ENCODE peak calls at places on chromosomes 12 and 14, in nine cellular contexts. F, H, J, X, L, E, G, V and R are unnamed samples.

GRCh38 chr14:21087294-21088091 is 11.0 kb downstream of the ZNF219 start:
- DNase-seq in F (no peak), H (no peak), V (no peak), G (peak; percentile 95), J (peak; percentile 97), L (peak; percentile 84), X (peak; percentile 90), E (no peak), R (peak; percentile 90)

GRCh38 chr12:3741882-3742672 is 10.8 kb downstream of the CRACR2A start:
- DNase-seq in H (no peak), G (no peak), E (no peak), V (no peak), J (no peak), X (no peak), F (no peak), L (no peak), R (no peak)

GRCh38 chr12:45989857-45990467 is 412 bp downstream of the SCAF11 start:
- DNase-seq in V (peak; percentile 32), X (no peak), F (peak; percentile 30), H (peak; percentile 51), L (peak; percentile 86), J (peak; percentile 50), G (no peak), E (peak; percentile 85), R (no peak)

GRCh38 chr14:31206536-31207286 is 882 bp downstream of the HECTD1 start:
- DNase-seq in L (peak; percentile 77), E (peak; percentile 80), X (no peak), J (peak; percentile 59), F (peak; percentile 12), H (peak; percentile 50), G (no peak), V (peak; percentile 31), R (no peak)

GRCh38 chr12:89709994-89710872 is 1.6 kb upstream of the ATP2B1 start:
- DNase-seq in J (peak; percentile 76), H (peak; percentile 52), G (peak; percentile 61), E (no peak), F (no peak), X (no peak), L (peak; percentile 88), V (peak; percentile 46), R (no peak)

GRCh38 chr14:35727764-35728163 is 81.3 kb downstream of the RALGAPA1 start:
- DNase-seq in E (no peak), F (no peak), X (no peak), G (no peak), V (no peak), J (no peak), L (no peak), H (no peak), R (no peak)

GRCh38 chr14:103483600-103483999 is 39.0 kb downstream of the CKB start:
- DNase-seq in H (peak; percentile 34), G (peak; percentile 94), F (peak; percentile 71), X (peak; percentile 70), L (peak; percentile 13), J (no peak), E (no peak), V (no peak), R (peak; percentile 56)

GRCh38 chr14:100541621-100542560 is 45.3 kb downstream of the BEGAIN start:
- DNase-seq in H (no peak), J (no peak), L (no peak), V (no peak), E (no peak), F (no peak), X (no peak), G (no peak), R (no peak)

GRCh38 chr14:82341386-82341785 is 807.7 kb upstream of the SEL1L start:
- DNase-seq in L (no peak), J (no peak), X (no peak), H (no peak), E (no peak), V (no peak), G (no peak), F (no peak), R (no peak)

GRCh38 chr14:104892517-104893434 is 27.7 kb downstream of the CEP170B start:
- DNase-seq in L (peak; percentile 49), E (peak; percentile 11), X (no peak), V (no peak), J (no peak), F (no peak), H (peak; percentile 24), G (no peak), R (no peak)

GRCh38 chr12:9943244-9943643 is 11.1 kb upstream of the CLEC2A start:
- DNase-seq in G (peak; percentile 8), E (no peak), L (no peak), F (peak; percentile 17), J (peak; percentile 2), X (no peak), H (no peak), V (no peak), R (no peak)

GRCh38 chr12:31970199-31970598 is 11.0 kb downstream of the RESF1 start:
- DNase-seq in G (no peak), V (no peak), L (no peak), J (no peak), E (no peak), H (no peak), X (no peak), F (no peak), R (no peak)

GRCh38 chr12:23830210-23830609 is 119.3 kb downstream of the SOX5 start:
- DNase-seq in X (no peak), F (no peak), J (no peak), V (no peak), E (no peak), L (no peak), G (no peak), H (no peak), R (no peak)

GRCh38 chr12:67885370-67886169 is 103.7 kb upstream of the IFNG-AS1 start:
- DNase-seq in J (no peak), H (no peak), X (peak; percentile 12), F (no peak), E (no peak), G (no peak), V (no peak), L (no peak), R (no peak)

GRCh38 chr12:129788506-129788905 is 115.3 kb downstream of the TMEM132D start:
- DNase-seq in V (no peak), J (no peak), E (no peak), L (peak; percentile 15), H (no peak), G (no peak), F (peak; percentile 26), X (no peak), R (no peak)

GRCh38 chr14:102058146-102058545 is 28.7 kb downstream of the HSP90AA1 start:
- DNase-seq in G (no peak), L (no peak), H (no peak), E (no peak), X (no peak), F (no peak), V (no peak), J (no peak), R (no peak)

GRCh38 chr12:12883369-12884001 is 7.9 kb upstream of the GPRC5A start:
- DNase-seq in H (peak; percentile 47), J (no peak), V (no peak), E (no peak), L (no peak), G (peak; percentile 31), X (no peak), F (peak; percentile 44), R (no peak)

GRCh38 chr14:60014402-60014801 is 77.3 kb upstream of the PCNX4 start:
- DNase-seq in F (no peak), E (no peak), H (no peak), G (no peak), L (no peak), V (no peak), J (no peak), X (no peak), R (no peak)

GRCh38 chr12:6535960-6536847 is 1.9 kb downstream of the GAPDH start:
- DNase-seq in J (no peak), F (no peak), X (no peak), H (no peak), E (no peak), G (no peak), L (no peak), V (no peak), R (no peak)

DNA sequence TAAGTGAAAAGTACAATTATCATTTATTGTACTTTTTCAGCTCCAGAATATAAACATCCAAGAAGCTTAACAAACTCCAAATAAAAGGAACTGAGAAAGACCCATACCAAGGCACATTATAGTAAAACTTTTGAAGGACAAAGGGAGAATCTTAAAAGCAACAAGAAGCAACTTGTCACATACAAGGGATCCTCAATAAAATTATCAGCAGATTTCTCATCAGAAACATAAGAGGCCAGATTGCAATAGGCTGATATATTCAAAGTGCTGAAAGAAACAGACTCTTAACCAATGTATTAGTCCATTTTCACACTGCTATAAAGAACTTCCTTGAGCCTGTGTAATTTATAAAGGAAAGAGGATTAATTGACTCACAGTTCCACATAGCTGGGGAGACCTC is 48.3 kb downstream of the TTC7B start:
- DNase-seq in J (no peak), F (no peak), E (no peak), X (no peak), H (no peak), G (no peak), L (no peak), V (no peak), R (no peak)
- TF ChIP-seq CTCF in J (no peak), F (no peak), E (no peak), X (no peak), H (no peak), G (no peak), L (no peak), V (no peak), R (no peak)

GRCh38 chr12:116697305-116698130 is 40.4 kb downstream of the SPRING1 start:
- DNase-seq in L (peak; percentile 95), F (no peak), X (no peak), H (peak; percentile 67), G (peak; percentile 30), V (no peak), J (peak; percentile 83), E (no peak), R (no peak)
- TF ChIP-seq CTCF in L (peak; percentile 82), F (no peak), X (peak; percentile 31), H (no peak), G (peak; percentile 36), V (no peak), J (peak; percentile 88), E (peak; percentile 49), R (peak; percentile 44)

DNA sequence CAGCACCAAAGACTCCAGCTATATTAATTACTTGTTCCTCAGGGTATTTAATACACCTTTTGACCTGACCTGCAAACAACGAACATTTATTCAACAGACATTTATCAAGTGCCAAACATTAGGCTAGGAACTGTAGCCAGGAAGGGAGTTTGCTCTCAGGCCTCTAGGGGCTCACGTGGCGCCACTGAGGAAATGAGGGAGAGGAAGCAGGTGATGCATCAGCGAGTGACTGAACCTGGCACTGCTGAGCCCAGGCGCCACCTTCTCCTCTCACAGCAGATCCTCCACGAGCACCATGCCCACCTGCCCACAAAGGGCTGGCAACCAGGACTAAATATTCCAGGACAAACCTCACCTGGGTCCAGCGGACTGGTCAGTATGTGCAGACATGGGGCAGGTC is 50.2 kb downstream of the SETD3 start:
- DNase-seq in L (peak; percentile 86), H (peak; percentile 69), E (no peak), F (peak; percentile 13), J (peak; percentile 80), X (no peak), G (no peak), V (no peak), R (no peak)
- TF ChIP-seq CTCF in L (peak; percentile 79), H (no peak), E (peak; percentile 46), F (peak; percentile 12), J (peak; percentile 73), X (no peak), G (peak; percentile 27), V (peak; percentile 4), R (peak; percentile 27)

GRCh38 chr12:93895096-93895460 is 217.9 kb downstream of the CRADD start:
- DNase-seq in E (no peak), V (no peak), F (no peak), G (peak; percentile 57), H (no peak), L (no peak), J (peak; percentile 23), X (no peak), R (no peak)
- TF ChIP-seq CTCF in E (no peak), V (no peak), F (no peak), G (peak; percentile 25), H (no peak), L (peak; percentile 54), J (peak; percentile 46), X (peak; percentile 24), R (no peak)